ENCODE peak calls at places on chromosomes 4 and X, in six cellular contexts. A is Karpas-422; O is aorta; G is uterus; N is psoas muscle; L is CD8-positive, alpha-beta T cell. Z is an unnamed sample. For H3K36me3, H3K4me1 and H3K9me3, the result is how much of the 10 kb centered on the place peaks cover.

GRCh38 chr4:99998062-99998880 is 48.2 kb upstream of the H2AZ1 start:
- DNase-seq in L (no peak), N (no peak), O (no peak), G (no peak), A (peak), Z (peak)

GRCh38 chrX:40086569-40087335 is 11.0 kb downstream of the BCOR start:
- DNase-seq in N (no peak), G (no peak), O (no peak), A (no peak), L (no peak), Z (peak)

GRCh38 chrX:48945517-48946348 is 11.7 kb downstream of the OTUD5 start:
- DNase-seq in N (peak), G (peak), O (peak), A (peak), L (peak), Z (peak)

GRCh38 chr4:7653510-7654414 is 219.0 kb upstream of the PSAPL1 start:
- DNase-seq in L (no peak), A (no peak), O (peak), G (no peak), N (no peak), Z (no peak)

GRCh38 chr4:77050962-77051361 is 24.8 kb downstream of the CCNI start:
- DNase-seq in N (no peak), G (no peak), A (no peak), O (no peak), L (no peak), Z (no peak)

GRCh38 chrX:69152398-69152797 is 12.9 kb downstream of the PJA1 start:
- DNase-seq in G (no peak), O (peak), A (no peak), L (no peak), N (peak), Z (no peak)

GRCh38 chrX:38701073-38701472 is 100.2 kb upstream of the MID1IP1 start:
- DNase-seq in O (no peak), A (no peak), G (no peak), L (no peak), N (no peak), Z (no peak)

GRCh38 chrX:153353416-153353815 is 19.5 kb downstream of the ZNF275 start:
- DNase-seq in L (no peak), A (no peak), O (no peak), G (no peak), N (no peak), Z (no peak)

GRCh38 chrX:96763608-96764007 is 79.0 kb downstream of the DIAPH2 start:
- DNase-seq in L (no peak), O (no peak), N (no peak), A (no peak), G (no peak), Z (no peak)

GRCh38 chr4:84070293-84070692 is 428.8 kb downstream of the NKX6-1 start:
- DNase-seq in O (no peak), G (no peak), L (no peak), N (no peak), A (no peak), Z (no peak)

GRCh38 chrX:143788265-143788664 is 67.7 kb upstream of the SPANXN2 start:
- DNase-seq in L (no peak), O (no peak), G (no peak), A (peak), N (no peak), Z (no peak)

GRCh38 chr4:33837043-33837442 is 2407.3 kb downstream of the ARAP2 start:
- DNase-seq in N (no peak), A (no peak), G (no peak), O (no peak), L (no peak), Z (no peak)

GRCh38 chrX:107465932-107466620 is 16.6 kb downstream of the FRMPD3 start:
- DNase-seq in L (no peak), O (no peak), N (no peak), A (peak), G (no peak), Z (no peak)

GRCh38 chr4:74548561-74548960 is 103.6 kb downstream of the AREG start:
- DNase-seq in L (no peak), G (no peak), N (no peak), A (no peak), O (no peak), Z (no peak)

GRCh38 chr4:151324449-151325319 is 721 bp downstream of the SH3D19 start:
- DNase-seq in O (peak), N (peak), A (no peak), L (no peak), G (peak), Z (peak)

GRCh38 chr4:125187221-125187620 is 127.5 kb upstream of the FAT4 start:
- DNase-seq in O (no peak), N (no peak), G (no peak), A (no peak), L (no peak), Z (no peak)

GRCh38 chrX:71177327-71177726 is 32.7 kb downstream of the NLGN3 start:
- DNase-seq in G (no peak), L (no peak), O (no peak), N (no peak), A (no peak), Z (no peak)

GRCh38 chrX:119455264-119455663 is 13.0 kb upstream of the SLC25A5 start:
- DNase-seq in L (no peak), A (no peak), O (no peak), N (no peak), G (no peak), Z (no peak)

GRCh38 chrX:23871905-23872546 is 35.7 kb downstream of the APOO start:
- DNase-seq in G (no peak), A (no peak), N (no peak), O (no peak), L (no peak), Z (no peak)

GRCh38 chrX:24190500-24191156 is 41.1 kb downstream of the ZFX start:
- DNase-seq in O (no peak), G (no peak), A (no peak), L (no peak), N (no peak), Z (no peak)

GRCh38 chrX:17380221-17380620 is 5.2 kb downstream of the NHS start:
- DNase-seq in G (no peak), L (no peak), O (no peak), N (no peak), A (no peak), Z (no peak)

DNA sequence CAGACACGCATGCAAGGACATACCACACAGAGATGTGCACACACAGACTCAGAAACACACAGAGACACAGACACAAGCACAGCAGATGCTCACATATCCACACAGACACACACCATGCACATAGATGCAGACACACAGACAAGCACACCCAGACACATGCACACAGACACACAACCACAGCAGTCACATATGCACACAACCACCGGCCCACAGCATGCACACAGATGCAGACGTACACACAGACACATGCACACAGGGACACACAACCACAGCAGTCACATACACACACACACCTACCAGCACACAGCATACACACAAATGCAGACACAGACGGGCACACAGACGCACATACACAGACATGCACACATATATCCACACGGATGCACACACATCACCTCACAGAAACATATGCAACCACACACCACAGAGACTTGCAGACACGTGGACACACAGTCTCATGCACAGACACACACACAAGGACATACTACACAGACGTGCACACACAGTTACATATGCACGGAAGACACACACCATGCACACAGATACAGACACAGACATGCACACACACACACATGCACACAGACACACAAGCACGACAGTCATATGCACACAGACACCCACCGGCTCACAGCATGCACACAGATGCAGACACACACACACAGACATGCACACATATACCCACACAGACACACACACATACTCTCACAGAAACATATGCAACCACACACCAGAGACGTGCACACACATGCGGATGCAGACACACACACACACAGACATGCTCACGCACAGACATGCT is 25.2 kb upstream of the SLC25A6 start:
- DNase-seq in L (no peak), A (no peak), N (no peak), G (no peak), O (peak), Z (no peak)
- H3K36me3 ChIP-seq in L (under half), A (half or more), N (under half), G (under half), O (under half), Z (half or more)

DNA sequence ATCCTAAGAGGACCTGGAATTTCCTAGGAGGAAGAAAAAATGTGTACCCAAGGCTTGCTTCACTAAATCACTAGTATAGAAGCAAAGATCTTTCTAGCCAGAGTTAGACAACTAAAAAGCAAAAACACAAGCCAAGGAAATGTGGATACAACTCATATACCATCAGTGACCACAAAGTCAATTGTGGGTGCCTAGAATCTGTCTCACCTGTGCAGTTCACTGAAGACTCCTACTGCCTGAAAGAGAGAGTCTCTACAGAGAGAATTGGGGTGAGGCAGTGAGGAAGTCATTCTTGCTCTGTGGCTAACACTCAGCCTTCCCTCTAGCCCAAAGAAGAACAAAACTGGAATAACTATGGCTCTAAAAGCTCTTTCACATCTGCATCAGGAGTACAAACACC is 82.9 kb downstream of the EFHC2 start:
- DNase-seq in N (no peak), L (no peak), A (no peak), O (no peak), G (no peak), Z (no peak)
- H3K4me1 ChIP-seq in N (under half), L (under half), A (under half), O (under half), G (under half), Z (under half)

DNA sequence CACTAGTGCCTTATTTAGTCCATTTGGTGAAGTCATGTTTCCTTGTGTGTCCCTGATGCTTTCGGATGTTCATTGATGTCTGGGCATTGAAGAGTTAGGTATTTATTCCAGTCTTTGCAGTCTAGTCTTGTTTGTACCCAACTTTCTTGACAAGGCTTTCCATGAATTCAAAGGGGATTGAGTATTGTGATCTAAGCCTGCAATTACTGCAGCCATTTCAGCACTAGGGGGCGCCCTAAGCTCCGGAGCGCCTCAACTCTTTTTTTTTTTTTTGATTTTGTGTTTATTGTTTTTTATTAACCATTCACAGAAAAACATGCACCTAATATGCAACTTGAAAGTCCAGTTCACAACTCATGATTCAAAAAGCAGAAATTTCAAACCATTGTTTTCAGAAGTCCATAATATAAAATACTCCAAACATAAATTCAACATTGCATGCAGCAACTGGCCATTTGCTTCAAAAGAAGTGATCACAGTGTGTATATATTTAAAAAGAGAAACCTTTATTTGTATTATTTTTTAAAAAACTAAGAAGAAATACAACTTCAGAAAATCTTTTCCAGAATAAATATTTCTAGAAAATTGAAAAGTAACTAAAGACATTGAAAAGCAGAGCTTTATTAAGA is 59.2 kb downstream of the PTPN13 start:
- DNase-seq in A (peak), L (no peak), N (no peak), O (no peak), G (no peak), Z (no peak)
- H3K9me3 ChIP-seq in A (under half), L (under half), N (under half), O (under half), G (under half), Z (under half)

GRCh38 chr4:39341075-39341725 is 25.0 kb downstream of the RFC1 start:
- DNase-seq in N (no peak), O (no peak), L (no peak), A (no peak), G (no peak), Z (no peak)

GRCh38 chr4:39337841-39338240 is 28.3 kb downstream of the RFC1 start:
- DNase-seq in N (no peak), A (no peak), G (no peak), O (no peak), L (no peak), Z (no peak)

GRCh38 chr4:39342731-39343130 is 23.4 kb downstream of the RFC1 start:
- DNase-seq in A (no peak), L (no peak), N (no peak), O (no peak), G (no peak), Z (no peak)

GRCh38 chr4:39335566-39335965 is 30.6 kb downstream of the RFC1 start:
- DNase-seq in O (no peak), N (no peak), G (no peak), L (no peak), A (no peak), Z (no peak)

DNA sequence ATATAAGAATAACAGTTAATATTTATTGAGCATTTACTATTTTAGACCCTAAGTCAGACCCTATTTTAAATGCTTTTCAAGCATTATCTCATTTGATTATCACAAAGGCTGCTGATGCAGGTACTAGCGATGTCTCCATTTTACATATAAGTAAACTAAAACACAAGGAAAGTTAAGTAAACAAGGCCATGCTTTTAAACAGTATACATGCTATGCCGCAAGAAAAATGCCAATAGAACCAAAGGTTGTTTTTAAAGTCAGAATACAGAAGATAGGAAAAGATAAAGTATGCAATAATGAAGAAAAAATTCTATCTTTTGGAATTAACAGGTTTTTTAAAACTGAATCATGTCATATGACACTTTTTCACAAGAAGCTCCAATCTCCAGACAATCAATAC is 26.2 kb downstream of the RFC1 start:
- DNase-seq in G (no peak), N (no peak), L (no peak), O (no peak), A (no peak), Z (no peak)
- H3K36me3 ChIP-seq in G (under half), N (under half), L (under half), O (under half), A (under half), Z (under half)

GRCh38 chr4:152676052-152676854 is 3.5 kb downstream of the TMEM154 start:
- DNase-seq in L (no peak), A (no peak), N (no peak), O (no peak), G (no peak), Z (no peak)
- H3K4me1 ChIP-seq in L (under half), A (under half), N (under half), O (under half), G (under half), Z (under half)

Z was measured in SJSA1.